ENCODE peak calls at places on chromosomes 5 and 9, in ten cellular contexts. I is hypothalamus; L is effector memory CD4-positive, alpha-beta T cell; Q is GM23248; G is nephron progenitor cell; B is CD4-positive, CD25-positive, alpha-beta regulatory T cell; T is iris pigment epithelial cell; R is central memory CD4-positive, alpha-beta T cell; H is spleen; D is GM20000. P is an unnamed sample.

GRCh38 chr9:22211588-22212360 is 202.7 kb upstream of the CDKN2B start:
- DNase-seq in I (no peak), D (no peak), Q (peak), B (no peak), R (no peak), T (peak), H (no peak), L (no peak), G (no peak), P (no peak)

GRCh38 chr5:169716287-169716686 is 79.2 kb downstream of the DOCK2 start:
- DNase-seq in D (no peak), Q (peak), R (no peak), I (no peak), H (no peak), B (no peak), G (no peak), L (no peak), T (peak), P (no peak)

GRCh38 chr5:148623101-148623500 is 31.2 kb downstream of the HTR4 start:
- DNase-seq in Q (no peak), G (no peak), T (no peak), B (no peak), I (no peak), H (no peak), D (no peak), L (no peak), R (no peak), P (no peak)

GRCh38 chr9:12766357-12766756 is 8.5 kb upstream of the LURAP1L start:
- DNase-seq in H (no peak), G (no peak), I (no peak), R (no peak), B (no peak), T (no peak), D (no peak), Q (no peak), L (no peak), P (no peak)

GRCh38 chr9:121650220-121651013 is 1.0 kb upstream of the DAB2IP start:
- DNase-seq in G (peak), Q (peak), I (no peak), H (peak), T (no peak), R (no peak), B (no peak), D (no peak), L (no peak), P (peak)

GRCh38 chr5:16529319-16529718 is 63.7 kb upstream of the ZNF622 start:
- DNase-seq in R (no peak), H (no peak), L (no peak), T (no peak), I (no peak), G (no peak), B (no peak), D (no peak), Q (no peak), P (no peak)

GRCh38 chr9:129005336-129005997 is 22.7 kb downstream of the SH3GLB2 start:
- DNase-seq in R (no peak), B (no peak), I (no peak), H (no peak), Q (no peak), D (no peak), L (no peak), T (no peak), G (no peak), P (no peak)

GRCh38 chr9:6121707-6122106 is 93.9 kb upstream of the IL33 start:
- DNase-seq in I (no peak), R (no peak), L (no peak), T (no peak), H (no peak), G (no peak), Q (no peak), D (no peak), B (no peak), P (no peak)

P was measured in glutamatergic neuron.